ENCODE peak calls at places on chromosomes 6 and 20, in four cellular contexts. G, P, D and X are unnamed samples.

GRCh38 chr20:1328680-1329330 is at the start of gene SDCBP2:
- DNase-seq in G (no peak), P (no peak), D (peak), X (no peak)

GRCh38 chr20:63540417-63541186 is 3.4 kb upstream of the PTK6 start:
- DNase-seq in G (peak), P (no peak), D (no peak), X (no peak)

GRCh38 chr6:33609019-33609418 is 12.1 kb upstream of the ITPR3 start:
- DNase-seq in G (peak), P (no peak), D (no peak), X (no peak)

GRCh38 chr20:24629668-24630067 is 160.2 kb downstream of the SYNDIG1 start:
- DNase-seq in G (no peak), P (no peak), D (no peak), X (no peak)

GRCh38 chr20:61938839-61939690 is 126.6 kb downstream of the TAF4 start:
- DNase-seq in G (no peak), P (no peak), D (no peak), X (no peak)

GRCh38 chr20:54043044-54043967 is 27.1 kb downstream of the BCAS1 start:
- DNase-seq in G (peak), P (no peak), D (no peak), X (no peak)

GRCh38 chr20:23161968-23162696 is 76.0 kb upstream of the CD93 start:
- DNase-seq in G (no peak), P (peak), D (no peak), X (peak)

GRCh38 chr6:79872986-79873385 is 74.4 kb downstream of the ELOVL4 start:
- DNase-seq in G (peak), P (no peak), D (peak), X (no peak)

GRCh38 chr6:154891901-154892300 is 103.2 kb upstream of the TIAM2 start:
- DNase-seq in G (no peak), P (no peak), D (no peak), X (no peak)

GRCh38 chr6:155530219-155530834 is 74.7 kb upstream of the NOX3 start:
- DNase-seq in G (peak), P (no peak), D (no peak), X (peak)

GRCh38 chr6:139010674-139011073 is 17.9 kb upstream of the ABRACL start:
- DNase-seq in G (no peak), P (no peak), D (peak), X (no peak)

GRCh38 chr6:43496370-43497128 is 13.6 kb downstream of the LRRC73 start:
- DNase-seq in G (peak), P (peak), D (peak), X (no peak)

DNA sequence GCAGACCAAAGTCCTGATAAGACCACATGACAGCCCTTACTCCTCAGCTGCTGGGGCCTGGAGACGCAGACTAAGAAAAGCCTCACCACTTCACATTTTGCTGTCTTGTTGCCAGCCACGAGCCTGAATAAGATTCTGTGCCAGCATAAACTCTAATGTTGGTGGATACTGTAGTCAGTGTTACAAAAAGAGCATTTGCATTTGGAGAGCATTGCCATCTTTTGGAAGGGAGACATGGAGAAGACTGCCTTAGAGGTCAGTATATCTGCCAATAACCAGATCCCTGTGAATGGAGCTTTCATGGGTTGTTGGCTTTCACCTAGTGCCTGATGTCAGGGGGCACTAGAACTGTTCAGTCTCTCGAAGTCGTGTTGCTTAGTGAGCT is 315.2 kb downstream of the ZFAND3 start:
- DNase-seq in G (no peak), P (no peak), D (no peak), X (no peak)
- H3K27ac ChIP-seq in G (no peak), P (no peak), D (peak), X (no peak)

GRCh38 chr20:37992802-37993538 is 40.3 kb downstream of the TTI1 start:
- DNase-seq in G (peak), P (no peak), D (peak), X (peak)
- H3K27ac ChIP-seq in G (no peak), P (no peak), D (no peak), X (peak)

GRCh38 chr6:35035481-35036030 is 105.6 kb downstream of the TCP11 start:
- DNase-seq in G (no peak), P (no peak), D (no peak), X (no peak)

GRCh38 chr6:35036059-35036827 is 104.9 kb downstream of the TCP11 start:
- DNase-seq in G (no peak), P (no peak), D (no peak), X (no peak)

GRCh38 chr6:35036828-35037095 is 104.4 kb downstream of the TCP11 start:
- DNase-seq in G (no peak), P (no peak), D (no peak), X (no peak)

GRCh38 chr6:35033683-35034082 is 107.5 kb downstream of the TCP11 start:
- DNase-seq in G (no peak), P (no peak), D (no peak), X (no peak)

DNA sequence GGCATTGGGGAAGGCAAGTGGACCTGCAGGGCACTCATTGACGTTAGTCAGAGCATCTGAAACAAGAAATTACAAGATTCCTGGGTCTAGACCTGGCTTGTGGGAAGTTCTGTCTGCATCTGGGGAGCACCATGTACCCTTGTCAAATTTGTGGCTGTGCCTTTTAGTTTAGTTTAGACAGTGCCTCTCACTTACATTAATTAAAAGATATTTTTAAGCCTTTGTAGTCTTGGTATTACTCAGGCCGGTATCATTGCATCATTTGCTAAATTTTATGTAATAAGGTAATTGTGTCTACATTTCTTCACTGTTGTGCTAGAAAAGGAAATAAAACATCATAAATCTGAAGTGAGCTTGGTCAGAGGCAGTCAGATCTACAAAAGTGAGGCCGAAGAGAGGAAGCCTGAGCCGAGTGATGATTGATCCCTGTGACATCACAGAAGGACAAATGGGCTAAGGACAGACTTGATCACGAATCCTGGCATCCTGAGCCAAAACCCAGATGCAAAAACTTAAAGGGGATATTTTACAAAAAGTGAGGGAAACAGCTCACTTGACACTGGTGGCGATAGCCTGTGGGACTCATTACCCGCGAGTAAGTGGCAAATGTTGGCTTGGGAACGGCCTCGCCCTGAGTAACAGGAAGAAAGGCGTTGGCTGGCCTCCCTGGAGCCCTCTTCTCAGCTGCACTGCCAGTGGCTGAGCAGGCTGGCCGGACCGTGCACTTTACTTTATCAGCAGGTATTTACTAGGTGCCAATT is 106.5 kb downstream of the TCP11 start:
- DNase-seq in G (peak), P (peak), D (no peak), X (peak)
- H3K27ac ChIP-seq in G (peak), P (peak), D (no peak), X (peak)

GRCh38 chr6:36985384-36985962 is 523 bp downstream of the MTCH1 start:
- DNase-seq in G (peak), P (no peak), D (no peak), X (no peak)
- H3K27ac ChIP-seq in G (peak), P (no peak), D (peak), X (peak)

GRCh38 chr6:37521674-37522073 is 22.0 kb upstream of the CCDC167 start:
- DNase-seq in G (no peak), P (no peak), D (no peak), X (no peak)
- H3K27ac ChIP-seq in G (no peak), P (no peak), D (no peak), X (no peak)

GRCh38 chr20:57958050-57958420 is 248.2 kb upstream of the PMEPA1 start:
- DNase-seq in G (no peak), P (no peak), D (no peak), X (no peak)
- H3K27ac ChIP-seq in G (no peak), P (no peak), D (no peak), X (no peak)